ENCODE peak calls at places on chromosomes 16 and 17, in ten cellular contexts. P is kidney epithelial cell; H is stimulated activated CD8-positive, alpha-beta memory T cell treated with anti-CD3 and anti-CD28 coated beads, Interleukin-4, amount 100 ng/mL, for 1 hour; I is glutamatergic neuron; T is stimulated activated CD4-positive, alpha-beta T cell treated with anti-CD3 and anti-CD28 coated beads, Interleukin-1b, Interleukin-23, amount 100 ng/mL, for 1 hour; B is NCI-H187; O is H4; S is GM23338; V is NCI-H460; C is posterior cingulate gyrus. R is an unnamed sample.

GRCh38 chr16:68367034-68367433 is 56.2 kb downstream of the PRMT7 start:
- DNase-seq in I (no peak), H (no peak), P (no peak), C (no peak), V (peak), S (peak), O (no peak), T (no peak), B (no peak), R (peak)

GRCh38 chr17:46764335-46764708 is 54.2 kb downstream of the WNT3 start:
- DNase-seq in C (no peak), O (no peak), B (no peak), V (no peak), I (no peak), S (no peak), P (no peak), T (no peak), H (no peak), R (no peak)

GRCh38 chr17:77285594-77286390 is 145.0 kb downstream of the SEC14L1 start:
- DNase-seq in P (peak), C (peak), O (peak), B (no peak), T (no peak), V (peak), H (no peak), S (no peak), I (no peak), R (no peak)

GRCh38 chr16:86303787-86304685 is 206.3 kb upstream of the FOXF1 start:
- DNase-seq in V (no peak), B (no peak), T (no peak), O (no peak), I (no peak), S (peak), C (no peak), P (no peak), H (no peak), R (no peak)

GRCh38 chr17:27460196-27460725 is 4.0 kb downstream of the KSR1 start:
- DNase-seq in T (no peak), S (no peak), C (no peak), O (no peak), V (no peak), I (no peak), H (no peak), B (no peak), P (no peak), R (no peak)

GRCh38 chr17:82600731-82601446 is 47.4 kb downstream of the WDR45B start:
- DNase-seq in V (no peak), H (no peak), I (no peak), T (no peak), O (no peak), P (no peak), C (no peak), B (no peak), S (no peak), R (no peak)

GRCh38 chr17:57669671-57670529 is 75.2 kb downstream of the CCDC182 start:
- DNase-seq in C (no peak), S (no peak), H (no peak), T (no peak), B (no peak), P (no peak), V (no peak), I (no peak), O (no peak), R (no peak)

GRCh38 chr17:1091885-1092284 is 87.9 kb downstream of the ABR start:
- DNase-seq in H (no peak), V (no peak), I (no peak), O (no peak), P (no peak), T (no peak), B (no peak), C (no peak), S (no peak), R (no peak)

GRCh38 chr16:24036614-24037013 is 200.8 kb downstream of the PRKCB start:
- DNase-seq in S (peak), C (peak), V (peak), H (no peak), P (no peak), I (peak), O (peak), T (peak), B (peak), R (peak)